ENCODE peak calls at places on chromosomes 7 and 10, in five cellular contexts. Z is brain microvascular endothelial cell, Q is cardiac muscle cell, F is heart left ventricle, R is small intestine. H is an unnamed sample.

GRCh38 chr10:36443233-36443632 is 682.2 kb upstream of the ANKRD30A start:
- DNase-seq in F (no peak), Q (no peak), Z (no peak), R (no peak), H (no peak)

GRCh38 chr10:97517778-97518561 is 19.2 kb downstream of the UBTD1 start:
- DNase-seq in Q (no peak), R (no peak), F (no peak), Z (no peak), H (no peak)

GRCh38 chr10:72637398-72637857 is 11.5 kb upstream of the MICU1 start:
- DNase-seq in R (no peak), F (peak; percentile 70), Q (peak; percentile 2), Z (peak; percentile 61), H (no peak)

GRCh38 chr7:27873981-27874957 is 134.3 kb downstream of the TAX1BP1 start:
- DNase-seq in F (peak; percentile 60), Q (no peak), R (peak; percentile 83), Z (peak; percentile 27), H (peak; percentile 93)

GRCh38 chr7:105678811-105679495 is 97.7 kb upstream of the EFCAB10 start:
- DNase-seq in R (peak; percentile 74), F (peak; percentile 79), Z (no peak), Q (no peak), H (peak; percentile 70)

GRCh38 chr10:58982470-58983239 is 193.8 kb upstream of the PHYHIPL start:
- DNase-seq in R (no peak), Z (no peak), F (no peak), Q (no peak), H (no peak)

GRCh38 chr10:32298066-32298812 is 48.7 kb downstream of the EPC1 start:
- DNase-seq in Q (no peak), R (no peak), Z (peak; percentile 49), F (no peak), H (no peak)

GRCh38 chr7:148334959-148335577 is 255.5 kb upstream of the C7orf33 start:
- DNase-seq in Q (no peak), F (no peak), Z (peak; percentile 70), R (peak; percentile 27), H (peak; percentile 4)

GRCh38 chr7:105677803-105678583 is 96.7 kb upstream of the EFCAB10 start:
- DNase-seq in R (peak; percentile 60), Z (no peak), Q (peak; percentile 48), F (peak; percentile 38), H (peak; percentile 55)

GRCh38 chr10:23253780-23254179 is 61.7 kb downstream of the PTF1A start:
- DNase-seq in Q (no peak), R (no peak), F (no peak), Z (no peak), H (no peak)

GRCh38 chr7:131431289-131431688 is 103.6 kb downstream of the MKLN1 start:
- DNase-seq in Z (peak; percentile 31), Q (no peak), R (no peak), F (peak; percentile 43), H (peak; percentile 44)

GRCh38 chr10:103648951-103649532 is 155.5 kb downstream of the NEURL1 start:
- DNase-seq in R (no peak), Q (no peak), F (peak; percentile 82), Z (no peak), H (peak; percentile 49)

GRCh38 chr7:88686468-88687229 is 72.9 kb upstream of the ZNF804B start:
- DNase-seq in Z (no peak), Q (no peak), R (no peak), F (no peak), H (no peak)

GRCh38 chr7:23133797-23134196 is 28.2 kb downstream of the KLHL7 start:
- DNase-seq in Q (no peak), Z (no peak), R (no peak), F (no peak), H (no peak)

GRCh38 chr10:124690971-124691370 is 53.2 kb downstream of the FAM53B start:
- DNase-seq in Q (no peak), Z (no peak), F (no peak), R (no peak), H (no peak)

GRCh38 chr10:31702005-31702404 is 226.6 kb downstream of the ARHGAP12 start:
- DNase-seq in Z (no peak), Q (no peak), R (no peak), F (no peak), H (no peak)

GRCh38 chr7:143214789-143215679 is 6.8 kb upstream of the TAS2R40 start:
- DNase-seq in F (peak; percentile 32), Q (peak; percentile 89), Z (peak; percentile 64), R (peak; percentile 85), H (peak; percentile 75)

GRCh38 chr7:117597755-117598154 is 117.9 kb downstream of the CFTR start:
- DNase-seq in Q (no peak), F (no peak), R (no peak), Z (no peak), H (no peak)

GRCh38 chr10:51397695-51398094 is 301.7 kb downstream of the CSTF2T start:
- DNase-seq in Z (peak; percentile 53), R (peak; percentile 93), F (peak; percentile 61), Q (no peak), H (peak; percentile 80)

GRCh38 chr7:36058020-36058592 is 94.9 kb upstream of the EEPD1 start:
- DNase-seq in Z (no peak), F (no peak), R (no peak), Q (no peak), H (no peak)

GRCh38 chr7:20661884-20662283 is 46.4 kb downstream of the ABCB5 start:
- DNase-seq in Z (no peak), R (no peak), F (no peak), Q (no peak), H (no peak)

GRCh38 chr7:133819695-133820094 is 307.4 kb upstream of the LRGUK start:
- DNase-seq in R (no peak), Q (no peak), Z (no peak), F (no peak), H (no peak)

GRCh38 chr10:86648706-86649426 is 5.5 kb upstream of the OPN4 start:
- DNase-seq in F (peak; percentile 74), Q (no peak), Z (peak; percentile 35), R (peak; percentile 39), H (peak; percentile 45)

GRCh38 chr7:130226333-130226732 is 18.7 kb downstream of the SSMEM1 start:
- DNase-seq in F (no peak), R (no peak), Q (no peak), Z (no peak), H (no peak)

GRCh38 chr7:51869452-51869851 is 552.8 kb upstream of the COBL start:
- DNase-seq in Q (no peak), F (no peak), Z (no peak), R (no peak), H (no peak)

DNA sequence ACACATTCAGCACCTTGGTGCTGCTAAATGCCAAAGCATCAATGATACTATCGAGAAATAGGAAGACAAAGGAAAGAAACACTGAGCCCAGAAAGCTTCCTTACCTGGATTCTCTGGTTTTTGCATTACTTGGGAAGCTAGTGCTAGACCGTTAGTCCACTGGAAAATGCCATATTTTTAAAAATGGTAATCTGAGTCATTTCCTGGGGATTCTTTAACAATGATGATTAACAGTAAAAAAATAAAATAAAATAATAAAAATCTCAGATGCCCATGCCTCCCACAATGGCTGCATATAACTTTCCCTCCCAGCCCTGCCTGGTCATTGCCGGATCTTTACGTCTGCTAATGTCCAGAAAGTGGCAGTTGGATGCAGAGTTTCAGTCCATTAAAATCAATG is 420.0 kb upstream of the MGMT start:
- DNase-seq in Z (peak; percentile 2), Q (no peak), F (no peak), R (no peak), H (no peak)
- H3K4me3 ChIP-seq in Z (no peak overlapping the region), Q (no peak overlapping the region), F (peak overlapping the region; percentile 34), R (no peak overlapping the region), H (no peak overlapping the region)

DNA sequence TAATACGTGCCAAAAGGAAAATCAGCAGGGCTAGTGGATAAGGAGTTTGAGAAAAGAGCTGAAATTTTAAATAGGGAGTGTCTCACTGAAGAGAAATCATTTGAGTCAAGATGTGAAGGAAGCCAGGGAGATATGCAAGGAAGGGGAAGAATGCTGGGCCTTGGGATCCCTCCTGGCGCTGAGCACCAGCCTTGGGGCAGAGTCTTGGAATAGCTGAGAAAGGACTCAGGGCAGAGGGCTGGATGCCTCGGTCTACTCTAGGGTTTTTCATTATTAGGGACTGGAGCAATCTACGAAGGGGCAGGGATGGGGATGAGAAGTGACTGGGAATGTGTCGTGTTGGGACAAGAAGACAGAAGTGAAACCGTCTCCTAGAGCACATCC is 484 bp downstream of the ZWINT start:
- DNase-seq in Q (no peak), F (no peak), R (no peak), Z (no peak), H (no peak)
- H3K27ac ChIP-seq in Q (no peak overlapping the region), F (no peak overlapping the region), R (no peak overlapping the region), Z (no peak overlapping the region), H (no peak overlapping the region)

GRCh38 chr10:33801705-33802104 is 467.2 kb upstream of the NRP1 start:
- DNase-seq in Z (peak; percentile 48), F (no peak), R (no peak), Q (no peak), H (no peak)
- H3K27me3 ChIP-seq in Z (no peaks in the 10 kb centered on the region), F (no peaks in the 10 kb centered on the region), R (no peaks in the 10 kb centered on the region), Q (no peaks in the 10 kb centered on the region), H (no peaks in the 10 kb centered on the region)

DNA sequence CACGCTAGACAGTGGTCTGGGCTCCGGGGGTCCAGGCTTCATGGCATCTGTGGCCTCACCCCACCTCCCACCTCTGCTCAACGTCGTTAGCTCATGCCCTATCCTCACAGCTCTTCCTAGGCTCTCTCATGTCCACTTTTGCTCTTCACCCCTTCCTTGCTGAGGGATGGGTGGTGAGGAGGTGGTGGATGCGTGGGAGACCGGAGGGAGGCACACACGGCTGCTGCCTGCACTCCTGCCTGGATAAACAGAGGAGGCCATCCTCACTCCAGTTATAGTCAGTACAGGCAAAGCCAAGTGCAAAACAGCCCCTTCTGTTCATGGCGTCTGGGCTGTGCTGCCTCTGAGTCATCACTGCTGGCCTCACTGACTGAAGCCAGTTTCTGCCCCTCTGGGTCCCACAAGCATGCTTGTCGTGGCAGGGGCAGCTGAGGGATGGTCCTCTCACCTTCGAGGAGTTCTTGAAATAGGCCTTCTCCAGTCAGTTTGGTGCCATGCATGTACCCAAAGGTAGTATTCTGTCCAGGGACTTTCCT is 31.9 kb upstream of the LRRC4 start:
- DNase-seq in R (no peak), Q (no peak), F (no peak), Z (no peak), H (no peak)
- H3K4me3 ChIP-seq in R (no peak overlapping the region), Q (no peak overlapping the region), F (no peak overlapping the region), Z (no peak overlapping the region), H (no peak overlapping the region)

DNA sequence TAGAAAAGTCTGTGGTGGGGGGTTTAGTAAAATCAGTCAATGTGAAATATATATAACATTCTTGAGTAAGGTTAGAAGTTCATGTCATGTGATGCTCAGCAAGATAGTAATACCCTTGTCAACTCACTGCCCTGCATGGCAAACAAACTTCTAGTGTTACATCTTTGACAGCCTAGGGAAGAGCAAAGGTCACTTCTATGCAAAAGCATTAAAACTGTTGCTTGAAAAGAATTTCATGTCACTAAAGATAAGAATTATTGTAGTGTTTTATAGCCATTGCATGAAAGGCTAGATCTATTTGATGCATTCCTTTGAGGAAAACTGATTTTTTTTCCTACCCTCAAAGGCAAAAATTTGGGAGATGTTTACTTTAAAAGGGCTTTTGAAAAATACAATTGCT is 176.0 kb downstream of the SKAP2 start:
- DNase-seq in Z (no peak), F (no peak), Q (no peak), R (peak; percentile 30), H (no peak)
- H3K27ac ChIP-seq in Z (no peak overlapping the region), F (no peak overlapping the region), Q (no peak overlapping the region), R (no peak overlapping the region), H (no peak overlapping the region)

H was measured in body of pancreas.